ENCODE peak calls at places on chromosome X, in eight cellular contexts. Z is SK-N-SH; F is epithelial cell of prostate; J is ascending aorta; W is dorsolateral prefrontal cortex; I is lung; L is CD4-positive, alpha-beta T cell; R is IMR-90. U is an unnamed sample.

GRCh38 chrX:42237956-42238355 is 314.6 kb upstream of the CASK start:
- DNase-seq in F (no peak), W (no peak), R (peak), L (no peak), J (no peak), I (no peak), Z (no peak), U (no peak)

GRCh38 chrX:120244735-120245498 is 5.7 kb upstream of the ZBTB33 start:
- DNase-seq in L (peak), Z (peak), I (peak), W (peak), F (peak), R (peak), J (peak), U (peak)

GRCh38 chrX:115978068-115978467 is 192.5 kb upstream of the AGTR2 start:
- DNase-seq in I (no peak), Z (no peak), J (no peak), R (no peak), F (no peak), W (no peak), L (no peak), U (no peak)

GRCh38 chrX:53050841-53051240 is 2.3 kb downstream of the GPR173 start:
- DNase-seq in I (no peak), F (no peak), R (no peak), W (no peak), J (no peak), Z (no peak), L (no peak), U (no peak)

GRCh38 chrX:12249997-12250396 is 111.7 kb downstream of the FRMPD4 start:
- DNase-seq in I (no peak), L (no peak), Z (no peak), F (no peak), W (no peak), R (peak), J (no peak), U (no peak)

GRCh38 chrX:142251665-142252064 is 46.6 kb upstream of the MAGEC2 start:
- DNase-seq in F (peak), L (no peak), R (no peak), Z (no peak), W (no peak), I (no peak), J (no peak), U (no peak)

GRCh38 chrX:13046035-13046851 is 1.8 kb upstream of the FAM9C start:
- DNase-seq in Z (no peak), W (no peak), R (no peak), L (no peak), I (no peak), F (no peak), J (no peak), U (no peak)

GRCh38 chrX:30888526-30889146 is 418 bp downstream of the TAB3 start:
- DNase-seq in W (no peak), Z (no peak), F (no peak), L (peak), I (no peak), R (no peak), J (peak), U (peak)

GRCh38 chrX:132802033-132802432 is 156.4 kb downstream of the HS6ST2 start:
- DNase-seq in L (no peak), R (no peak), F (no peak), Z (no peak), J (no peak), W (no peak), I (no peak), U (no peak)

GRCh38 chrX:84339507-84340364 is 151.7 kb upstream of the RPS6KA6 start:
- DNase-seq in I (no peak), L (no peak), J (no peak), W (no peak), R (peak), Z (peak), F (no peak), U (no peak)

GRCh38 chrX:37454537-37455285 is 105.5 kb downstream of the PRRG1 start:
- DNase-seq in I (no peak), R (peak), Z (no peak), W (no peak), L (no peak), F (peak), J (no peak), U (no peak)

GRCh38 chrX:41561045-41561444 is 113.9 kb downstream of the NYX start:
- DNase-seq in R (peak), L (no peak), I (no peak), Z (no peak), W (peak), J (no peak), F (peak), U (no peak)

DNA sequence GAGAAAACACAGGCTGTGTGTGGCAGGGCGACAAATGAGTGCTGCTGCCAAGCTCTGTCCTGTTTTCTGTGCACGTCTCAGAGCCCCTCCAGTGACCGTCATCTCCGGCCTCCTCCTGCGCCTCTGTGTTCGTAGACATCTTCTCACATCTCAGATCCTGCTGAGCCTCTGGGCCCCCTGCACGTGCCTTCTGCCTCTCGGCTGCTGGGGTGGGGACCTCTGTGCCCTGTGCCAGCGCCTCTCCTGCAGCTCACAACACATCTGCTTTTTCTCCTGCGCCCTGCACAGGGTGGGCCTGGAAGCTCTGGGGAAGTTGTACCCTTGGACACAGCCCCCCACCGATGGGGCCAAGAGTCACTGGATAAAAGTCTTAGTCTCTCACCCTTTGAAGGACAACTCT is 2.4 kb upstream of the CTAG2 start:
- DNase-seq in L (no peak), F (no peak), R (no peak), J (no peak), Z (no peak), I (no peak), W (no peak), U (no peak)
- H3K27ac ChIP-seq in L (no peak), F (no peak), R (no peak), J (no peak), Z (no peak), I (no peak), W (no peak), U (no peak)

GRCh38 chrX:10137516-10137915 is 19.3 kb upstream of the CLCN4 start:
- DNase-seq in W (no peak), L (no peak), I (no peak), R (no peak), F (no peak), J (no peak), Z (no peak), U (no peak)
- H3K27ac ChIP-seq in W (no peak), L (no peak), I (no peak), R (no peak), F (no peak), J (no peak), Z (no peak), U (no peak)

GRCh38 chrX:24231780-24232179 is 82.1 kb downstream of the SUPT20HL2 start:
- DNase-seq in J (no peak), I (no peak), R (no peak), L (no peak), F (no peak), Z (no peak), W (no peak), U (no peak)
- H3K27ac ChIP-seq in J (no peak), I (no peak), R (no peak), L (no peak), F (peak), Z (no peak), W (no peak), U (no peak)

DNA sequence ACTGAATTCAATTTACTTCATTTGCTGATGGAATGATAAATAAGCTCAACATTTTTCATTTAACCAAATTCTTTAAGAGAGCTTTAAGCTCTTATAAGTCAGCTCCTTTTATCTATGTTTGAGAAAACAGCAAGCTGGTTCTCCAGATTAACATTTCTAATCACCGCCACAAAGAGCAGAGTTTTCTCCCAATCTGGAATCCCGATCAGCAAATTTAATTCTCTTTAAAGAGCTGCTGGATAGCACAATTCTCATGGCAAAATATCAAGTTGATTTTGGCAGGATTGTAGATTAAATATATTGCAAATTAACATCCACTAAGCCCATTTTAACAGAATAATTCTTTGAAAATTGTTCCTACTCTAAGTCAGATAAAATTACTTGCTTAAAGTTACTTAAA is 48.8 kb downstream of the RPS6KA3 start:
- DNase-seq in L (no peak), Z (no peak), I (no peak), R (no peak), J (no peak), F (no peak), W (no peak), U (no peak)
- H3K27ac ChIP-seq in L (no peak), Z (no peak), I (no peak), R (no peak), J (no peak), F (peak), W (no peak), U (no peak)

DNA sequence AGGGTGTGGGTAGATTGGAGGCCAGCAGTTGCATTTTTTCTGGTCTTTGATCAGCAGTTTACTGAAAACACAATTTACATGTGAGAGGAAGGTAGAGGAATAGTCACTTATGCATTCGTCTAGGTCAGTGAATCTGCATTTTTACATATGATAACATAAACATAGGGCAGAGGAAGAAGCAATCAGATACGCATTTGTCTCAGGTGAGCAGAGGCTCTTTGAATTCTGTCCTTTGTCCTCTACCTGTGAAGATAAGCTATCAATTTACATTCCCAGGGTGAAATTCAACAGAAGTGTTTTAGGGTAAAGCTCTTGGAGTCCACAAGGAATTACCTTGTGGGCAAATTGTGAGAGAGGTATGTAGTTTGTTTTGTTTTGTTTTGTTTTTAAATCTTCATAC is 306.5 kb downstream of the MAGEB5 start:
- DNase-seq in R (no peak), W (no peak), F (no peak), J (no peak), I (no peak), L (no peak), Z (no peak), U (no peak)
- H3K27ac ChIP-seq in R (no peak), W (no peak), F (no peak), J (no peak), I (no peak), L (no peak), Z (no peak), U (no peak)

GRCh38 chrX:39948564-39948963 is 149.2 kb downstream of the BCOR start:
- DNase-seq in F (no peak), J (no peak), R (no peak), L (no peak), Z (peak), W (no peak), I (no peak), U (no peak)
- H3K27ac ChIP-seq in F (no peak), J (no peak), R (no peak), L (no peak), Z (peak), W (no peak), I (no peak), U (no peak)

GRCh38 chrX:101417190-101417589 is 9.2 kb downstream of the HNRNPH2 start:
- DNase-seq in W (no peak), L (no peak), Z (no peak), I (no peak), J (no peak), F (no peak), R (no peak), U (no peak)
- H3K27ac ChIP-seq in W (peak), L (no peak), Z (peak), I (no peak), J (no peak), F (no peak), R (no peak), U (no peak)

GRCh38 chrX:139902559-139902958 is 30.3 kb downstream of the ATP11C start:
- DNase-seq in J (no peak), F (no peak), R (no peak), L (no peak), W (no peak), Z (no peak), I (no peak), U (no peak)
- H3K27ac ChIP-seq in J (no peak), F (no peak), R (no peak), L (no peak), W (no peak), Z (no peak), I (no peak), U (no peak)